ENCODE peak calls at places on chromosomes 11 and 22, in five cellular contexts. Z is K562, Q is GM12878, E is HepG2, S is SK-N-SH. L is an unnamed sample.

GRCh38 chr22:24437820-24438328 is 10.5 kb downstream of the ADORA2A start:
- DNase-seq in E (no peak), Q (peak), Z (no peak), S (peak), L (no peak)

GRCh38 chr22:36125994-36126531 is 34.5 kb downstream of the APOL3 start:
- DNase-seq in E (no peak), Q (no peak), Z (no peak), S (no peak), L (no peak)

GRCh38 chr11:92739020-92739419 is 230.4 kb upstream of the MTNR1B start:
- DNase-seq in Z (no peak), S (no peak), Q (no peak), E (no peak), L (no peak)

GRCh38 chr22:30302810-30303138 is 13.5 kb upstream of the CASTOR1 start:
- DNase-seq in E (no peak), S (no peak), Z (no peak), Q (no peak), L (no peak)

GRCh38 chr11:118251858-118252652 is at the start of gene MPZL3:
- DNase-seq in E (peak), Z (peak), S (peak), Q (peak), L (peak)

GRCh38 chr22:40014661-40015255 is 20.0 kb downstream of the FAM83F start:
- DNase-seq in Q (no peak), S (no peak), E (no peak), Z (no peak), L (no peak)

GRCh38 chr11:12008790-12009616 is 577 bp upstream of the DKK3 start:
- DNase-seq in Z (peak), S (peak), E (no peak), Q (no peak), L (peak)

GRCh38 chr11:66880484-66881211 is 23.8 kb downstream of the LRFN4 start:
- DNase-seq in Q (no peak), Z (no peak), E (no peak), S (peak), L (no peak)

GRCh38 chr11:126280595-126280994 is 2.3 kb upstream of the TIRAP start:
- DNase-seq in S (no peak), Z (no peak), Q (no peak), E (no peak), L (no peak)

GRCh38 chr22:50118557-50119168 is 28.9 kb downstream of the MOV10L1 start:
- DNase-seq in S (no peak), Z (peak), E (peak), Q (no peak), L (no peak)

GRCh38 chr11:20158597-20159257 is 1.5 kb downstream of the DBX1 start:
- DNase-seq in Z (peak), Q (no peak), E (peak), S (peak), L (peak)

GRCh38 chr11:27401760-27402316 is 38.8 kb upstream of the CCDC34 start:
- DNase-seq in Q (no peak), S (no peak), Z (no peak), E (peak), L (no peak)

GRCh38 chr11:125215205-125215565 is 50.6 kb downstream of the PKNOX2 start:
- DNase-seq in E (no peak), S (no peak), Q (no peak), Z (no peak), L (no peak)

GRCh38 chr11:87263439-87263838 is 225.7 kb downstream of the TMEM135 start:
- DNase-seq in Q (no peak), S (no peak), Z (no peak), E (no peak), L (no peak)

DNA sequence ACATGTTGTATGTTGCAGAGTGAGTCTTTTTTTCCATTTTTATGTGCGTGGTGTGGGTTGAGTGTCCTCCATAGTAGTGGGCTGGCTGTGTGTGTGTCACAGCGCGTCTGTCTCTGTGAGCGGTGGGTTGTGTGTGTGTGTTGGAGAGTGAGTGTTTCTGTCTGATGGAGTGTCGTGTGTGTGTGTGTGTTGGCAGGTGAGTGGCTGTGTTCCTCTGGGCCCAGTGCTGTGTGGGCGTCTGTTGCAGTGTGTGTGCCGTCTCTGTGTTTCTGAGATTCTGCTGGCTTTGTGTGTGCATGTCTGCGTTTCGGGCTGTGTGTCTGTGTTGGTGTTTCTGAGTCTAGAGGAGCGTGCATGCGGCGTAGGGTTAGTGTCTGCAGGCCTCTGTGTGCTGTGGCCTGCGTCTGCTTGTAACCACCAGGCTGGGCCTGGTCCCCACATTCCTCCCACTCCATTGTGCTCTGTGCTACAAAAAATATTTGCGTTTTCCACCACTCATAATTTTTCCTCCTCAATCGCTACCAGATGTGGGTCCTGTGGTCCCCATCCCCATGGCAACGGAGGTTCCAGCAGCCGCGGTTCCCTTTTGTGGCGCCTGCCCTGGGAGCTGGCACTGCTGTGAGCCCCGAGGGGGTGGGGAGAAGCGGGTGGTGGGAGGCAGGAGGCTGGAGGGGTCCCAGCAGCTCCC is 15.2 kb downstream of the SCARF2 start:
- DNase-seq in Z (no peak), Q (no peak), S (peak), E (no peak), L (no peak)
- TF ChIP-seq TAF1 in Z (no peak), Q (no peak), S (no peak), E (no peak), L (no peak)

DNA sequence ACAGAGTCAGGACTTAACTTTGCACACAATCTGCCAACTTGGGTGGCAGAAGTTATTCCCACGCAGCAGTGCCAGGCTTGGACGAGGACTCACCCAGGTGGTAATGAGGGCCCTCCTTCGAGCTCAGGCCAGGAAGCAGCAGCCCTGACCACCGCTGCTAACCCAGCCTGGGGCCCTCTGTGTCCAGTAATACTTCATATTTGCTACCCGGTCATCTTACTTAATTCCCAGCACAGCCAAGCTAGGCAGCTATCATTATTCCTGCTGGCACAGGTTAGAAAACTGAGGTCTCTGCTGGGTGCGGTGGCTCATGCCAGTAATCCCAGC is 15.4 kb upstream of the LRP5 start:
- DNase-seq in E (no peak), Z (no peak), S (no peak), Q (no peak), L (no peak)
- H2AFZ ChIP-seq in E (no peak), Z (no peak), S (no peak), Q (no peak), L (no peak)

DNA sequence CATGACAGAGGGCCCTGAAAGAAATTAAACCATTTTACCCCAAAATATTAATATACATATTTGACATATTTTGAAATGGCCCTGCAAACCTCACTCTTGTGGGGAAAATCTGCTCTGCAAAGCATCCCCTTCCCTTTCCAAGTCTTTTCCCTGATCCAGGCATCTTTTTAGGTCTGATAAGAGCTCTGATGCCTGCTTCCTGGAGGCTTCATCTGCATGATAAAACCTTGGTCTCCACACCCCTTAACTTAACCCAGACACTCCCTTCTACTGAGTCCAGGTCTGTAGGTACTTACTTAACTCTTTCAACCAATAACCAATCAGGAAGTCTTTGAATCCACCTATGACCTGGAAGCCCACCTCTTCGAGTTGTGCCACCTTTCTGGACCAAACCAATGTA is 1.8 kb upstream of the LGALS12 start:
- DNase-seq in S (no peak), Q (no peak), E (no peak), Z (no peak), L (no peak)
- TF ChIP-seq TAF1 in S (no peak), Q (no peak), E (no peak), Z (no peak), L (no peak)

GRCh38 chr11:17561466-17562001 is 14.5 kb downstream of the OTOG start:
- DNase-seq in S (no peak), Q (no peak), Z (no peak), E (no peak), L (no peak)
- H2AFZ ChIP-seq in S (no peak), Q (no peak), Z (no peak), E (no peak), L (no peak)

GRCh38 chr11:35590412-35590811 is 27.8 kb upstream of the FJX1 start:
- DNase-seq in S (no peak), Z (no peak), Q (no peak), E (no peak), L (no peak)

GRCh38 chr11:35586216-35586615 is 32.0 kb upstream of the FJX1 start:
- DNase-seq in Z (no peak), S (no peak), Q (no peak), E (no peak), L (no peak)

GRCh38 chr11:35587972-35588371 is 30.3 kb upstream of the FJX1 start:
- DNase-seq in S (no peak), E (no peak), Q (no peak), Z (no peak), L (no peak)

GRCh38 chr11:35589281-35589680 is 29.0 kb upstream of the FJX1 start:
- DNase-seq in Q (no peak), Z (no peak), E (no peak), S (no peak), L (no peak)

DNA sequence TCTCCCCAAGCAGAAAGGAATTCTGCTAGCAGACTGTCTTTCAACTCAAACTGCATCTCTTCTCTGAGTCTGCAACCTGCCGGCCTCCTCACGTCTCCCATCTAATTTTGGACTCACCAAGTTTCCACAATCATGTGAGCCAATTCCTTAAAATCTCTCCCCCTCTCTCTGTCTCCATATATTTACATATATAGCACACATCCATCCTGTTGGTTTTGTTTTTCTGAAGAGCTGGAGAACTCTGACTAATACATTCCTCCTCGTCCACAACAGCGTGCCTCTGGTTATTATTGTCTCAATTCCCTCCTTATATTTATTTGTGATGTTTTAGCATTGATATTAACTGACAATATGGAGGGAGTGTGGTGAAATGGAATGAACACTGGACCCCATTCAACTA is 29.6 kb upstream of the FJX1 start:
- DNase-seq in S (no peak), E (no peak), Q (no peak), Z (no peak), L (no peak)
- TF ChIP-seq TAF1 in S (no peak), E (no peak), Q (no peak), Z (no peak), L (no peak)